ENCODE peak calls at places on chromosomes 3 and 15, in seven cellular contexts. One of them, this sample, is unnamed.

GRCh38 chr15:45431502-45431901 is 53.2 kb upstream of the GATM start:
- DNase-seq in lower leg skin: no peak
- DNase-seq in Peyer's patch: peak; percentile 69
- DNase-seq in CD8-positive, alpha-beta memory T cell: no peak
- DNase-seq in ovary: no peak
- DNase-seq in A549: no peak
- DNase-seq in adrenal gland: no peak
- DNase-seq in this sample: no peak

GRCh38 chr3:194205675-194206133 is 69.8 kb downstream of the HES1 start:
- DNase-seq in Peyer's patch: no peak
- DNase-seq in lower leg skin: no peak
- DNase-seq in CD8-positive, alpha-beta memory T cell: no peak
- DNase-seq in A549: peak; percentile 43
- DNase-seq in ovary: no peak
- DNase-seq in adrenal gland: no peak
- DNase-seq in this sample: no peak

GRCh38 chr3:142543307-142543706 is 35.2 kb downstream of the ATR start:
- DNase-seq in CD8-positive, alpha-beta memory T cell: no peak
- DNase-seq in Peyer's patch: no peak
- DNase-seq in lower leg skin: no peak
- DNase-seq in A549: no peak
- DNase-seq in ovary: no peak
- DNase-seq in adrenal gland: no peak
- DNase-seq in this sample: no peak

GRCh38 chr3:158906749-158907148 is 104.9 kb downstream of the MFSD1 start:
- DNase-seq in lower leg skin: no peak
- DNase-seq in Peyer's patch: no peak
- DNase-seq in A549: no peak
- DNase-seq in CD8-positive, alpha-beta memory T cell: no peak
- DNase-seq in adrenal gland: no peak
- DNase-seq in ovary: no peak
- DNase-seq in this sample: no peak

GRCh38 chr3:165814380-165814779 is 22.8 kb downstream of the BCHE start:
- DNase-seq in Peyer's patch: no peak
- DNase-seq in CD8-positive, alpha-beta memory T cell: no peak
- DNase-seq in lower leg skin: no peak
- DNase-seq in ovary: no peak
- DNase-seq in A549: no peak
- DNase-seq in adrenal gland: no peak
- DNase-seq in this sample: no peak

GRCh38 chr3:159761377-159761776 is 227.3 kb upstream of the IL12A start:
- DNase-seq in adrenal gland: no peak
- DNase-seq in ovary: peak; percentile 43
- DNase-seq in Peyer's patch: no peak
- DNase-seq in CD8-positive, alpha-beta memory T cell: no peak
- DNase-seq in A549: peak; percentile 48
- DNase-seq in lower leg skin: no peak
- DNase-seq in this sample: no peak

GRCh38 chr3:152320201-152320617 is 51.5 kb downstream of the MBNL1 start:
- DNase-seq in A549: no peak
- DNase-seq in ovary: no peak
- DNase-seq in lower leg skin: no peak
- DNase-seq in Peyer's patch: no peak
- DNase-seq in CD8-positive, alpha-beta memory T cell: no peak
- DNase-seq in adrenal gland: no peak
- DNase-seq in this sample: no peak

GRCh38 chr15:57582080-57582479 is 9.6 kb upstream of the MYZAP start:
- DNase-seq in adrenal gland: no peak
- DNase-seq in CD8-positive, alpha-beta memory T cell: no peak
- DNase-seq in ovary: no peak
- DNase-seq in A549: no peak
- DNase-seq in lower leg skin: no peak
- DNase-seq in Peyer's patch: no peak
- DNase-seq in this sample: no peak

GRCh38 chr3:128847631-128848370 is 31.6 kb upstream of the ACAD9 start:
- DNase-seq in adrenal gland: no peak
- DNase-seq in Peyer's patch: no peak
- DNase-seq in A549: no peak
- DNase-seq in lower leg skin: no peak
- DNase-seq in ovary: no peak
- DNase-seq in CD8-positive, alpha-beta memory T cell: no peak
- DNase-seq in this sample: no peak

GRCh38 chr3:194133661-194134230 is 2.2 kb upstream of the HES1 start:
- DNase-seq in lower leg skin: no peak
- DNase-seq in adrenal gland: peak; percentile 73
- DNase-seq in Peyer's patch: peak; percentile 71
- DNase-seq in CD8-positive, alpha-beta memory T cell: no peak
- DNase-seq in ovary: peak; percentile 74
- DNase-seq in A549: peak; percentile 68
- DNase-seq in this sample: peak; percentile 67

GRCh38 chr3:88149516-88150362 is at the start of gene C3orf38:
- DNase-seq in A549: peak; percentile 97
- DNase-seq in adrenal gland: peak; percentile 91
- DNase-seq in Peyer's patch: peak; percentile 86
- DNase-seq in CD8-positive, alpha-beta memory T cell: peak; percentile 72
- DNase-seq in lower leg skin: peak; percentile 85
- DNase-seq in ovary: peak; percentile 88
- DNase-seq in this sample: peak; percentile 92

GRCh38 chr3:126782554-126782953 is 78.5 kb downstream of the CHCHD6 start:
- DNase-seq in A549: peak; percentile 88
- DNase-seq in Peyer's patch: no peak
- DNase-seq in lower leg skin: peak; percentile 65
- DNase-seq in ovary: no peak
- DNase-seq in adrenal gland: no peak
- DNase-seq in CD8-positive, alpha-beta memory T cell: no peak
- DNase-seq in this sample: peak; percentile 23

GRCh38 chr3:26498192-26498591 is 124.4 kb upstream of the LRRC3B start:
- DNase-seq in A549: no peak
- DNase-seq in Peyer's patch: no peak
- DNase-seq in adrenal gland: no peak
- DNase-seq in lower leg skin: no peak
- DNase-seq in ovary: no peak
- DNase-seq in CD8-positive, alpha-beta memory T cell: no peak
- DNase-seq in this sample: no peak

GRCh38 chr15:31476411-31476810 is 149.8 kb downstream of the KLF13 start:
- DNase-seq in ovary: no peak
- DNase-seq in lower leg skin: no peak
- DNase-seq in A549: no peak
- DNase-seq in adrenal gland: peak; percentile 9
- DNase-seq in Peyer's patch: no peak
- DNase-seq in CD8-positive, alpha-beta memory T cell: no peak
- DNase-seq in this sample: no peak

GRCh38 chr15:63971427-63971805 is 74.9 kb downstream of the DAPK2 start:
- DNase-seq in A549: no peak
- DNase-seq in Peyer's patch: peak; percentile 19
- DNase-seq in lower leg skin: no peak
- DNase-seq in adrenal gland: no peak
- DNase-seq in CD8-positive, alpha-beta memory T cell: no peak
- DNase-seq in ovary: no peak
- DNase-seq in this sample: peak; percentile 73

GRCh38 chr3:192224634-192225033 is 502.7 kb downstream of the FGF12 start:
- DNase-seq in adrenal gland: no peak
- DNase-seq in ovary: no peak
- DNase-seq in Peyer's patch: no peak
- DNase-seq in A549: no peak
- DNase-seq in CD8-positive, alpha-beta memory T cell: no peak
- DNase-seq in lower leg skin: no peak
- DNase-seq in this sample: no peak

GRCh38 chr3:188214442-188214841 is 60.5 kb downstream of the LPP start:
- DNase-seq in A549: no peak
- DNase-seq in lower leg skin: no peak
- DNase-seq in ovary: no peak
- DNase-seq in Peyer's patch: no peak
- DNase-seq in CD8-positive, alpha-beta memory T cell: no peak
- DNase-seq in adrenal gland: peak; percentile 22
- DNase-seq in this sample: no peak

GRCh38 chr3:188211476-188211875 is 57.5 kb downstream of the LPP start:
- DNase-seq in ovary: no peak
- DNase-seq in Peyer's patch: no peak
- DNase-seq in adrenal gland: peak; percentile 11
- DNase-seq in CD8-positive, alpha-beta memory T cell: no peak
- DNase-seq in A549: no peak
- DNase-seq in lower leg skin: no peak
- DNase-seq in this sample: no peak

GRCh38 chr3:188208751-188209433 is 54.9 kb downstream of the LPP start:
- DNase-seq in lower leg skin: no peak
- DNase-seq in A549: no peak
- DNase-seq in Peyer's patch: no peak
- DNase-seq in ovary: no peak
- DNase-seq in adrenal gland: no peak
- DNase-seq in CD8-positive, alpha-beta memory T cell: no peak
- DNase-seq in this sample: no peak

GRCh38 chr3:188209740-188210139 is 55.8 kb downstream of the LPP start:
- DNase-seq in A549: no peak
- DNase-seq in CD8-positive, alpha-beta memory T cell: no peak
- DNase-seq in adrenal gland: no peak
- DNase-seq in lower leg skin: no peak
- DNase-seq in Peyer's patch: no peak
- DNase-seq in ovary: no peak
- DNase-seq in this sample: no peak

GRCh38 chr3:188212308-188212969 is 58.5 kb downstream of the LPP start:
- DNase-seq in A549: peak; percentile 94
- DNase-seq in ovary: no peak
- DNase-seq in lower leg skin: no peak
- DNase-seq in adrenal gland: peak; percentile 17
- DNase-seq in CD8-positive, alpha-beta memory T cell: no peak
- DNase-seq in Peyer's patch: no peak
- DNase-seq in this sample: no peak
- H3K4me3 ChIP-seq in A549: peak overlapping the region; percentile 39
- H3K4me3 ChIP-seq in ovary: peak overlapping the region; percentile 33
- H3K4me3 ChIP-seq in lower leg skin: no peak overlapping the region
- H3K4me3 ChIP-seq in adrenal gland: no peak overlapping the region
- H3K4me3 ChIP-seq in CD8-positive, alpha-beta memory T cell: no peak overlapping the region
- H3K4me3 ChIP-seq in Peyer's patch: peak overlapping the region; percentile 26
- H3K4me3 ChIP-seq in this sample: peak overlapping the region; percentile 19

GRCh38 chr15:48566669-48567068 is 78.8 kb downstream of the FBN1 start:
- DNase-seq in Peyer's patch: no peak
- DNase-seq in lower leg skin: no peak
- DNase-seq in ovary: no peak
- DNase-seq in CD8-positive, alpha-beta memory T cell: no peak
- DNase-seq in adrenal gland: no peak
- DNase-seq in A549: no peak
- DNase-seq in this sample: no peak

GRCh38 chr15:48564690-48565089 is 80.8 kb downstream of the FBN1 start:
- DNase-seq in adrenal gland: no peak
- DNase-seq in lower leg skin: no peak
- DNase-seq in Peyer's patch: no peak
- DNase-seq in CD8-positive, alpha-beta memory T cell: no peak
- DNase-seq in ovary: no peak
- DNase-seq in A549: no peak
- DNase-seq in this sample: no peak

GRCh38 chr15:48563944-48564343 is 81.6 kb downstream of the FBN1 start:
- DNase-seq in ovary: no peak
- DNase-seq in Peyer's patch: no peak
- DNase-seq in lower leg skin: no peak
- DNase-seq in A549: no peak
- DNase-seq in CD8-positive, alpha-beta memory T cell: no peak
- DNase-seq in adrenal gland: no peak
- DNase-seq in this sample: no peak

GRCh38 chr15:48569591-48570302 is 75.8 kb downstream of the FBN1 start:
- DNase-seq in Peyer's patch: no peak
- DNase-seq in A549: no peak
- DNase-seq in adrenal gland: no peak
- DNase-seq in ovary: no peak
- DNase-seq in lower leg skin: no peak
- DNase-seq in CD8-positive, alpha-beta memory T cell: no peak
- DNase-seq in this sample: no peak

DNA sequence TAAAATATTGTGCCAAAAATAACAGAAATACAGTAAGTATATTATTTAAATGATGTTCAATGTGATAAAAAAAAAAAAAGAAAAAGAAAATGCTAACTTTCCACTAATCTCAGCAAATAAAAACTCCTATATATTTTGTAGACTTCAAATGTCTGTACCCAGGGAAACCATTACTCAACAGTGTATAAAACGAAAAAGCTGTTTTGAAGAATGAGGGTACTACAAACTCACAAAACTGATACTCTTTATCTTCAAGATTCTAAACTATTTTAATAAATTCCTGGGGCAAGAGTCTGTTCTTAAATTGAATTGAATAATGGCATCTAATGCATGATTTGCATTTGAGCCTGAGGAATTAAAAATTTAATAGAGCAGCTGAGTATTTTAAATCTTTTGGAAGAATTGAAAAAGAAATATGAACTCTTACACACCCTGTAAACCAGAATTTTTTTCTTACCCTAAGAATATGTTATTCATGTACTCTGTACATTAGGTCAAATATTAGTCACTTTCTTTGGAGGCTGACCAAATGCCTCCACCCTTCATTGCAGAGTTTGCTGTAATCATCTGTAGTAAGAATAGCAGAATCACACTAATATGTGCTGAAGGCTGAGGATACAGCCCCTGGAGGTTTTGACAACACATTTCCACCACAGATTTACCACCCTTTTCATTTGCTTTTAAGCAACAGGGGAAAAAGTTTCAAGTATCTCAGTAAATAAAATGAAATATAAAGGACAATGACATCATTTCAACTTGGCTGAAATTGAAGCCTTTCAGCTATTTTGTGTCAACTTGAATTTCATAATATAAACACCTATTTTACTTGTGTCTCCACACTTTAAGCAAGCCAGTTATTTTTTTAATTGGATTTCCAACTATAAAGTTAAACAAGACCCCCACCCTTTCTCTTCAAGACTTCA is 79.7 kb downstream of the FBN1 start:
- DNase-seq in A549: peak; percentile 39
- DNase-seq in CD8-positive, alpha-beta memory T cell: no peak
- DNase-seq in Peyer's patch: no peak
- DNase-seq in adrenal gland: no peak
- DNase-seq in ovary: no peak
- DNase-seq in lower leg skin: peak; percentile 58
- DNase-seq in this sample: no peak
- H3K4me3 ChIP-seq in A549: no peak overlapping the region
- H3K4me3 ChIP-seq in CD8-positive, alpha-beta memory T cell: no peak overlapping the region
- H3K4me3 ChIP-seq in Peyer's patch: no peak overlapping the region
- H3K4me3 ChIP-seq in adrenal gland: no peak overlapping the region
- H3K4me3 ChIP-seq in ovary: no peak overlapping the region
- H3K4me3 ChIP-seq in lower leg skin: no peak overlapping the region
- H3K4me3 ChIP-seq in this sample: no peak overlapping the region

DNA sequence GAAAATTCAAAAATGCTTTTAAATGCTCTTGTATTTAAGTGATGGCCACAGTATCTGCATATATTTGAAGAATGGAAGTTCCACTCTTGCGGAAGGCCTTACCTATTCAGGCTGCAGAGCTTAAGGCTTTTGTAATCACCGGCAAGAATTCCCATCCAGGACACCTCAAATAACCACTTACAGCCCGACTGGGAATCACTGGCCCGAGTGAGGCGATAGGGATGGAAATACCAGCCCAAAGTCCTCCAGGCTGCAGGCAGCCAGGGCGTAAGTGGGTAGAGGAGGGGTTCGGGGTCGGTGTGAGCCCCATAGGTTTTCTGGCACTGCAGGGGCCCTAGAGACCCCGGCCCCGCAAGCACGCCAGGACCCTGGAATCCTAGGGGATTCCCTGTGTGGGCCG is 9.5 kb downstream of the CMTM7 start:
- DNase-seq in Peyer's patch: no peak
- DNase-seq in CD8-positive, alpha-beta memory T cell: no peak
- DNase-seq in A549: no peak
- DNase-seq in lower leg skin: no peak
- DNase-seq in adrenal gland: no peak
- DNase-seq in ovary: no peak
- DNase-seq in this sample: no peak
- H3K4me3 ChIP-seq in Peyer's patch: peak overlapping the region; percentile 48
- H3K4me3 ChIP-seq in CD8-positive, alpha-beta memory T cell: peak overlapping the region; percentile 67
- H3K4me3 ChIP-seq in A549: peak overlapping the region; percentile 42
- H3K4me3 ChIP-seq in lower leg skin: no peak overlapping the region
- H3K4me3 ChIP-seq in adrenal gland: peak overlapping the region; percentile 48
- H3K4me3 ChIP-seq in ovary: peak overlapping the region; percentile 35
- H3K4me3 ChIP-seq in this sample: peak overlapping the region; percentile 63

GRCh38 chr3:57199895-57200297 is at the start of gene HESX1:
- DNase-seq in Peyer's patch: no peak
- DNase-seq in lower leg skin: no peak
- DNase-seq in CD8-positive, alpha-beta memory T cell: no peak
- DNase-seq in ovary: no peak
- DNase-seq in A549: no peak
- DNase-seq in adrenal gland: no peak
- DNase-seq in this sample: no peak
- H3K4me3 ChIP-seq in Peyer's patch: no peak within 1 kb of the TSS
- H3K4me3 ChIP-seq in lower leg skin: no peak within 1 kb of the TSS
- H3K4me3 ChIP-seq in CD8-positive, alpha-beta memory T cell: no peak within 1 kb of the TSS
- H3K4me3 ChIP-seq in ovary: no peak within 1 kb of the TSS
- H3K4me3 ChIP-seq in A549: no peak within 1 kb of the TSS
- H3K4me3 ChIP-seq in adrenal gland: no peak within 1 kb of the TSS
- H3K4me3 ChIP-seq in this sample: no peak within 1 kb of the TSS